ENCODE peak calls at places on chromosome 16, in five cellular contexts. One of them, this sample, is unnamed. For H3K36me3, the result is how much of the 10 kb centered on the place peaks cover.

GRCh38 chr16:27928542-27928941 is 135.0 kb downstream of the GSG1L start:
- DNase-seq in upper lobe of left lung: no peak
- DNase-seq in fibroblast of lung: no peak
- DNase-seq in thoracic aorta: no peak
- DNase-seq in OCI-LY7: no peak
- DNase-seq in this sample: no peak

GRCh38 chr16:49700222-49700927 is 155.5 kb downstream of the ZNF423 start:
- DNase-seq in upper lobe of left lung: no peak
- DNase-seq in fibroblast of lung: peak
- DNase-seq in thoracic aorta: no peak
- DNase-seq in OCI-LY7: no peak
- DNase-seq in this sample: no peak

GRCh38 chr16:4133897-4134372 is 17.7 kb upstream of the ADCY9 start:
- DNase-seq in upper lobe of left lung: peak
- DNase-seq in fibroblast of lung: no peak
- DNase-seq in thoracic aorta: no peak
- DNase-seq in OCI-LY7: no peak
- DNase-seq in this sample: no peak

GRCh38 chr16:5557448-5557847 is 459.9 kb upstream of the EEF2KMT start:
- DNase-seq in upper lobe of left lung: no peak
- DNase-seq in fibroblast of lung: no peak
- DNase-seq in thoracic aorta: no peak
- DNase-seq in OCI-LY7: no peak
- DNase-seq in this sample: no peak

GRCh38 chr16:46555981-46556380 is 65.2 kb downstream of the SHCBP1 start:
- DNase-seq in upper lobe of left lung: no peak
- DNase-seq in fibroblast of lung: no peak
- DNase-seq in thoracic aorta: no peak
- DNase-seq in OCI-LY7: no peak
- DNase-seq in this sample: no peak

GRCh38 chr16:1584926-1585487 is 26.9 kb downstream of the IFT140 start:
- DNase-seq in upper lobe of left lung: no peak
- DNase-seq in fibroblast of lung: no peak
- DNase-seq in thoracic aorta: no peak
- DNase-seq in OCI-LY7: no peak
- DNase-seq in this sample: no peak

GRCh38 chr16:69286941-69287713 is 24.0 kb upstream of the VPS4A start:
- DNase-seq in upper lobe of left lung: no peak
- DNase-seq in fibroblast of lung: peak
- DNase-seq in thoracic aorta: peak
- DNase-seq in OCI-LY7: peak
- DNase-seq in this sample: no peak

GRCh38 chr16:54178491-54178976 is 108.1 kb downstream of the IRX3 start:
- DNase-seq in upper lobe of left lung: peak
- DNase-seq in fibroblast of lung: no peak
- DNase-seq in thoracic aorta: no peak
- DNase-seq in OCI-LY7: no peak
- DNase-seq in this sample: no peak

GRCh38 chr16:67865318-67865717 is 7.5 kb upstream of the EDC4 start:
- DNase-seq in upper lobe of left lung: no peak
- DNase-seq in fibroblast of lung: no peak
- DNase-seq in thoracic aorta: no peak
- DNase-seq in OCI-LY7: peak
- DNase-seq in this sample: no peak

GRCh38 chr16:80993293-80993691 is 13.4 kb downstream of the CMC2 start:
- DNase-seq in upper lobe of left lung: no peak
- DNase-seq in fibroblast of lung: peak
- DNase-seq in thoracic aorta: no peak
- DNase-seq in OCI-LY7: no peak
- DNase-seq in this sample: no peak

GRCh38 chr16:2853531-2854073 is 4.4 kb downstream of the PRSS22 start:
- DNase-seq in upper lobe of left lung: peak
- DNase-seq in fibroblast of lung: no peak
- DNase-seq in thoracic aorta: no peak
- DNase-seq in OCI-LY7: no peak
- DNase-seq in this sample: no peak

GRCh38 chr16:2852731-2853507 is 5.1 kb downstream of the PRSS22 start:
- DNase-seq in upper lobe of left lung: peak
- DNase-seq in fibroblast of lung: no peak
- DNase-seq in thoracic aorta: no peak
- DNase-seq in OCI-LY7: no peak
- DNase-seq in this sample: no peak

GRCh38 chr16:2855536-2855935 is 2.4 kb downstream of the PRSS22 start:
- DNase-seq in upper lobe of left lung: no peak
- DNase-seq in fibroblast of lung: no peak
- DNase-seq in thoracic aorta: no peak
- DNase-seq in OCI-LY7: no peak
- DNase-seq in this sample: no peak

GRCh38 chr16:2856061-2856670 is 1.8 kb downstream of the PRSS22 start:
- DNase-seq in upper lobe of left lung: peak
- DNase-seq in fibroblast of lung: no peak
- DNase-seq in thoracic aorta: no peak
- DNase-seq in OCI-LY7: peak
- DNase-seq in this sample: no peak

GRCh38 chr16:2854700-2855309 is 3.2 kb downstream of the PRSS22 start:
- DNase-seq in upper lobe of left lung: no peak
- DNase-seq in fibroblast of lung: no peak
- DNase-seq in thoracic aorta: no peak
- DNase-seq in OCI-LY7: peak
- DNase-seq in this sample: no peak
- TF ChIP-seq CTCF in upper lobe of left lung: no peak
- TF ChIP-seq CTCF in fibroblast of lung: peak
- TF ChIP-seq CTCF in thoracic aorta: no peak
- TF ChIP-seq CTCF in OCI-LY7: peak
- TF ChIP-seq CTCF in this sample: peak

GRCh38 chr16:25140459-25140858 is 28.9 kb downstream of the LCMT1 start:
- DNase-seq in upper lobe of left lung: no peak
- DNase-seq in fibroblast of lung: peak
- DNase-seq in thoracic aorta: no peak
- DNase-seq in OCI-LY7: no peak
- DNase-seq in this sample: no peak
- H3K36me3 ChIP-seq in upper lobe of left lung: half or more
- H3K36me3 ChIP-seq in fibroblast of lung: under half
- H3K36me3 ChIP-seq in thoracic aorta: under half
- H3K36me3 ChIP-seq in OCI-LY7: under half
- H3K36me3 ChIP-seq in this sample: under half

DNA sequence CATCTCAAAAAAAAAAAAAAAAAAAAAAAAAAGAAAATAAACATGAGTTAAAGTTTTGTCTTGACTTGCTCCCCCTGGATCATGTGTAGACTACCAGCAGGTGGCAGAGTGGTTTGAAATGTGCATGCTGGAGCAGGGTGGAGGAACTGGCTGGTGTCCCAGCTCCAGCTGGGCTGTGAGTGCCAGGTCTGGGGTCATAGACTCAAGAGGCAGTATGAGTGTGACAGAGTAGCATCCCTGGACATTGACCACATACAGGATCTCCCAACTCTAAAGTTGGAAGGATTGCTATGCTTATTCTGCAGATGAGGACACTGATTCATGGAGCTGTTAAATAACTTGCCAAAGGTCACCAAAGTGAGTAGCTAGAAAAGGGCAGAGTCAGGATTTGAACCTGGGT is 198.0 kb upstream of the MPHOSPH6 start:
- DNase-seq in upper lobe of left lung: no peak
- DNase-seq in fibroblast of lung: peak
- DNase-seq in thoracic aorta: no peak
- DNase-seq in OCI-LY7: peak
- DNase-seq in this sample: no peak
- TF ChIP-seq CTCF in upper lobe of left lung: no peak
- TF ChIP-seq CTCF in fibroblast of lung: no peak
- TF ChIP-seq CTCF in thoracic aorta: peak
- TF ChIP-seq CTCF in OCI-LY7: peak
- TF ChIP-seq CTCF in this sample: peak

GRCh38 chr16:88622866-88623265 is 15.5 kb upstream of the IL17C start:
- DNase-seq in upper lobe of left lung: peak
- DNase-seq in fibroblast of lung: no peak
- DNase-seq in thoracic aorta: no peak
- DNase-seq in OCI-LY7: no peak
- DNase-seq in this sample: no peak
- H3K36me3 ChIP-seq in upper lobe of left lung: half or more
- H3K36me3 ChIP-seq in fibroblast of lung: under half
- H3K36me3 ChIP-seq in thoracic aorta: half or more
- H3K36me3 ChIP-seq in OCI-LY7: half or more
- H3K36me3 ChIP-seq in this sample: under half

This sample was measured in GM06990.